ENCODE peak calls at places on chromosomes 16 and 17, in six cellular contexts. One of them, this sample, is unnamed.

GRCh38 chr17:81245024-81245664 is 6.0 kb downstream of the NDUFAF8 start:
- DNase-seq in tibial artery: no peak
- DNase-seq in CD8-positive, alpha-beta T cell: no peak
- DNase-seq in psoas muscle: peak; percentile 35
- DNase-seq in colonic mucosa: no peak
- DNase-seq in thoracic aorta: no peak
- DNase-seq in this sample: peak; percentile 18

GRCh38 chr16:56630134-56630533 is 2.3 kb upstream of the MT1M start:
- DNase-seq in thoracic aorta: no peak
- DNase-seq in tibial artery: no peak
- DNase-seq in colonic mucosa: no peak
- DNase-seq in CD8-positive, alpha-beta T cell: no peak
- DNase-seq in psoas muscle: no peak
- DNase-seq in this sample: no peak

GRCh38 chr17:48620497-48621139 is 5.5 kb upstream of the HOXB8 start:
- DNase-seq in tibial artery: no peak
- DNase-seq in psoas muscle: no peak
- DNase-seq in CD8-positive, alpha-beta T cell: no peak
- DNase-seq in colonic mucosa: no peak
- DNase-seq in thoracic aorta: no peak
- DNase-seq in this sample: no peak

GRCh38 chr16:58331024-58331707 is 36.3 kb upstream of the PRSS54 start:
- DNase-seq in tibial artery: no peak
- DNase-seq in colonic mucosa: no peak
- DNase-seq in psoas muscle: no peak
- DNase-seq in thoracic aorta: no peak
- DNase-seq in CD8-positive, alpha-beta T cell: no peak
- DNase-seq in this sample: no peak

GRCh38 chr16:21980032-21980431 is 20.9 kb downstream of the PDZD9 start:
- DNase-seq in tibial artery: no peak
- DNase-seq in colonic mucosa: no peak
- DNase-seq in psoas muscle: no peak
- DNase-seq in thoracic aorta: no peak
- DNase-seq in CD8-positive, alpha-beta T cell: no peak
- DNase-seq in this sample: no peak

GRCh38 chr16:85238233-85238647 is 126.0 kb upstream of the CIBAR2 start:
- DNase-seq in thoracic aorta: peak; percentile 74
- DNase-seq in colonic mucosa: peak; percentile 61
- DNase-seq in psoas muscle: peak; percentile 84
- DNase-seq in CD8-positive, alpha-beta T cell: no peak
- DNase-seq in tibial artery: peak; percentile 92
- DNase-seq in this sample: no peak

GRCh38 chr17:78669256-78669974 is 92.2 kb upstream of the DNAH17 start:
- DNase-seq in colonic mucosa: no peak
- DNase-seq in CD8-positive, alpha-beta T cell: no peak
- DNase-seq in tibial artery: no peak
- DNase-seq in psoas muscle: no peak
- DNase-seq in thoracic aorta: no peak
- DNase-seq in this sample: no peak

GRCh38 chr17:74513987-74514631 is 17.2 kb downstream of the CD300LB start:
- DNase-seq in CD8-positive, alpha-beta T cell: peak; percentile 49
- DNase-seq in thoracic aorta: no peak
- DNase-seq in tibial artery: no peak
- DNase-seq in colonic mucosa: no peak
- DNase-seq in psoas muscle: no peak
- DNase-seq in this sample: peak; percentile 46

GRCh38 chr17:82775033-82775823 is 23.4 kb downstream of the TBCD start:
- DNase-seq in CD8-positive, alpha-beta T cell: peak; percentile 57
- DNase-seq in psoas muscle: peak; percentile 84
- DNase-seq in tibial artery: no peak
- DNase-seq in colonic mucosa: peak; percentile 77
- DNase-seq in thoracic aorta: no peak
- DNase-seq in this sample: peak; percentile 65

DNA sequence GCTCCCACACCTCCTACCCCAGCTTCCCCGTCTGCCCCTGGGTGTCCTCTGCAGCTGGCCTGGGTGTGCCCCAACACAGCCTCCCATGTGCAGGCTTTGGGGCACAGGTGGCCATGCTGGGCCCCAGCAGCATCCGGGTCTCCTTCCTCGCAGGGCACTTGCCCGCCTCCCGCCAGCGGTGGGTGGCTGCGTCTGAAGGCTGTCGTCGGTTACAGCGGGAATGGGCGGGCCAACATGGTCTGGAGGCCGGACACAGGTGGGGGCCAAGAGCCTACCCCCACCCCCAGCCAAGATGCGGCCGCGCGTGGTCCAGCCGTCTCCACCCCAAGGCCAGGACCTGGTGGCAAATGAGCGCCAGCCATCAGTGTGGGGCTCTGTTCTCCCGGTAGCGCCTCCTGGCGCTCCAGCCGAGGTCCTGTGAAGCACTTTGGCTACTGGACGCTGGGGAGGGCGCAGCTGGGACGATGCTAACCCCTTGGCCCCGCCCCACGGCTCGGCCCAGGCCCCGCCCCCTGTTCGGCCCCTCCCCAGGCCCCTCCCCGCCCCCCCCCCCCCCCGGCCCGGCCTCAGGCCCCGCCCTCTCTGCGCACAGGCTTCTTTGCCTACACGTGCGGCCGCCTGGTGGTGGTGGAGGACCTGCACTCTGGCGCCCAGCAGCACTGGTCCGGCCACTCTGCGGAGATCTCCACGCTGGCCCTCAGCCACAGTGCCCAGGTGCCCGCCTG is 7.3 kb upstream of the RHOT2 start:
- DNase-seq in psoas muscle: peak; percentile 96
- DNase-seq in tibial artery: peak; percentile 89
- DNase-seq in CD8-positive, alpha-beta T cell: peak; percentile 69
- DNase-seq in thoracic aorta: no peak
- DNase-seq in colonic mucosa: peak; percentile 92
- DNase-seq in this sample: peak; percentile 79
- H3K27ac ChIP-seq in psoas muscle: peak overlapping the region; percentile 68
- H3K27ac ChIP-seq in tibial artery: peak overlapping the region; percentile 69
- H3K27ac ChIP-seq in CD8-positive, alpha-beta T cell: no peak overlapping the region
- H3K27ac ChIP-seq in thoracic aorta: no peak overlapping the region
- H3K27ac ChIP-seq in colonic mucosa: peak overlapping the region; percentile 71
- H3K27ac ChIP-seq in this sample: no peak overlapping the region

GRCh38 chr17:65541453-65541852 is 20.0 kb downstream of the AXIN2 start:
- DNase-seq in thoracic aorta: no peak
- DNase-seq in psoas muscle: no peak
- DNase-seq in tibial artery: no peak
- DNase-seq in colonic mucosa: no peak
- DNase-seq in CD8-positive, alpha-beta T cell: no peak
- DNase-seq in this sample: no peak
- H3K36me3 ChIP-seq in thoracic aorta: peaks cover 12% of the 10 kb centered on the region
- H3K36me3 ChIP-seq in psoas muscle: peaks cover 47% of the 10 kb centered on the region
- H3K36me3 ChIP-seq in tibial artery: peaks cover 30% of the 10 kb centered on the region
- H3K36me3 ChIP-seq in colonic mucosa: peaks cover 11% of the 10 kb centered on the region
- H3K36me3 ChIP-seq in CD8-positive, alpha-beta T cell: peaks cover 25% of the 10 kb centered on the region
- H3K36me3 ChIP-seq in this sample: no peaks in the 10 kb centered on the region

DNA sequence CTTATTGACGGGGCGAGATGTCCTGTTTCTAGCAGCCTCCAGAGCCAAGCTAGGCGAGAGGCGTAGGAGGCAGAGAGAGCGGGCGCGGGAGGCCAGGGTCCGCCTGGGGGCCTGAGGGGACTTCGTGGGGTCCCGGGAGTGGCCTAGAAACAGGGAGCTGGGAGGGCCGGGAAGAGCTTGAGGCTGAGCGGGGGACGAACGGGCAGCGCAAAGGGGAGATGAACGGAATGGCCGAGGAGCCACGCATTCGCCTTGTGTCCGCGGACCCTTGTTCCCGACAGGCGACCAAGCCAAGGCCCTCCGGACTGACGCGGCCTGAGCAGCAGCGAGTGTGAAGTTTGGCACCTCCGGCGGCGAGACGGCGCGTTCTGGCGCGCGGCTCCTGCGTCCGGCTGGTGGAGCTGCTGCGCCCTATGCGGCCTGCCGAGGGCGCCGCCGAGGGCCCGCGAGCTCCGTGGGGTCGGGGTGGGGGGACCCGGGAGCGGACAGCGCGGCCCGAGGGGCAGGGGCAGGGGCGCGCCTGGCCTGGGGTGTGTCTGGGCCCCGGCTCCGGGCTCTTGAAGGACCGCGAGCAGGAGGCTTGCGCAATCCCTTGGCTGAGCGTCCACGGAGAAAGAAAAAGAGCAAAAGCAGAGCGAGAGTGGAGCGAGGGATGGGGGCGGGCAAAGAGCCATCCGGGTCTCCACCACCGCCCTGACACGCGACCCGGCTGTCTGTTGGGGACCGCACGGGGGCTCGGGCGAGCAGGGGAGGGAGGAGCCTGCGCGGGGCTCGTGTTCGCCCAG is 1.2 kb upstream of the CBX4 start:
- DNase-seq in CD8-positive, alpha-beta T cell: peak; percentile 41
- DNase-seq in thoracic aorta: no peak
- DNase-seq in psoas muscle: peak; percentile 83
- DNase-seq in colonic mucosa: peak; percentile 60
- DNase-seq in tibial artery: peak; percentile 80
- DNase-seq in this sample: no peak
- TF ChIP-seq CTCF in CD8-positive, alpha-beta T cell: no peak
- TF ChIP-seq CTCF in thoracic aorta: no peak
- TF ChIP-seq CTCF in psoas muscle: peak; percentile 10
- TF ChIP-seq CTCF in colonic mucosa: no peak
- TF ChIP-seq CTCF in tibial artery: no peak
- TF ChIP-seq CTCF in this sample: peak; percentile 27

GRCh38 chr17:41340934-41341861 is 9.4 kb downstream of the KRT33A start:
- DNase-seq in colonic mucosa: no peak
- DNase-seq in psoas muscle: no peak
- DNase-seq in tibial artery: no peak
- DNase-seq in CD8-positive, alpha-beta T cell: peak; percentile 84
- DNase-seq in thoracic aorta: no peak
- DNase-seq in this sample: no peak

GRCh38 chr17:41339571-41340169 is 11.0 kb downstream of the KRT33A start:
- DNase-seq in psoas muscle: no peak
- DNase-seq in tibial artery: no peak
- DNase-seq in CD8-positive, alpha-beta T cell: no peak
- DNase-seq in colonic mucosa: no peak
- DNase-seq in thoracic aorta: no peak
- DNase-seq in this sample: no peak

GRCh38 chr17:41338961-41339485 is 11.6 kb downstream of the KRT33A start:
- DNase-seq in psoas muscle: no peak
- DNase-seq in CD8-positive, alpha-beta T cell: peak; percentile 68
- DNase-seq in colonic mucosa: no peak
- DNase-seq in tibial artery: no peak
- DNase-seq in thoracic aorta: no peak
- DNase-seq in this sample: peak; percentile 21

GRCh38 chr17:41343031-41343430 is 7.6 kb downstream of the KRT33A start:
- DNase-seq in colonic mucosa: no peak
- DNase-seq in thoracic aorta: no peak
- DNase-seq in tibial artery: no peak
- DNase-seq in psoas muscle: no peak
- DNase-seq in CD8-positive, alpha-beta T cell: no peak
- DNase-seq in this sample: no peak

DNA sequence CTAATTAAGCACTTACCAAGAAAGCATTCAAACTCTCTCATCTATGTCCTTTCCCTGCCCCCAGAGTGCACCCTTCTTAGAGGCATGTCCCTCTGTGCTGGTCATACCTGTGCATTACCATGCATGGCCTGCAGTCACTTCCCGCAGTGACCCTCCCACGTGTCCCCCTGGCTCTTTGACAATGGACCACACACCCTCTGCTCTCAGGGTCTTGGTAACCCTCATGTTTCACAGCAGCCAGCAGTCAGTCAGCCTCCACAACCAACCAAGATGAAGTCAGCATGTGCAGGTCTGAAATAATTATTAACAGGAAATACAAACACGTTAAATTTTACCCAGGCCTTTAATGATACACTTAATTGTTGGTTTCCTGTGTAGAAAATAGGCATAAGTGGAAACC is 10.1 kb downstream of the KRT33A start:
- DNase-seq in psoas muscle: no peak
- DNase-seq in thoracic aorta: no peak
- DNase-seq in CD8-positive, alpha-beta T cell: no peak
- DNase-seq in colonic mucosa: no peak
- DNase-seq in tibial artery: no peak
- DNase-seq in this sample: no peak
- H3K27ac ChIP-seq in psoas muscle: no peak overlapping the region
- H3K27ac ChIP-seq in thoracic aorta: no peak overlapping the region
- H3K27ac ChIP-seq in CD8-positive, alpha-beta T cell: peak overlapping the region; percentile 58
- H3K27ac ChIP-seq in colonic mucosa: no peak overlapping the region
- H3K27ac ChIP-seq in tibial artery: no peak overlapping the region
- H3K27ac ChIP-seq in this sample: no peak overlapping the region

GRCh38 chr16:3672571-3673041 is 18.1 kb downstream of the DNASE1 start:
- DNase-seq in tibial artery: no peak
- DNase-seq in colonic mucosa: no peak
- DNase-seq in psoas muscle: peak; percentile 49
- DNase-seq in CD8-positive, alpha-beta T cell: no peak
- DNase-seq in thoracic aorta: no peak
- DNase-seq in this sample: no peak

GRCh38 chr16:3673676-3674377 is 19.3 kb downstream of the DNASE1 start:
- DNase-seq in thoracic aorta: no peak
- DNase-seq in psoas muscle: peak; percentile 38
- DNase-seq in CD8-positive, alpha-beta T cell: no peak
- DNase-seq in colonic mucosa: no peak
- DNase-seq in tibial artery: no peak
- DNase-seq in this sample: no peak

GRCh38 chr16:3674513-3675295 is 20.2 kb downstream of the DNASE1 start:
- DNase-seq in psoas muscle: peak; percentile 42
- DNase-seq in thoracic aorta: no peak
- DNase-seq in colonic mucosa: no peak
- DNase-seq in tibial artery: no peak
- DNase-seq in CD8-positive, alpha-beta T cell: no peak
- DNase-seq in this sample: no peak

GRCh38 chr16:3671424-3671823 is 16.9 kb downstream of the DNASE1 start:
- DNase-seq in thoracic aorta: no peak
- DNase-seq in CD8-positive, alpha-beta T cell: no peak
- DNase-seq in colonic mucosa: no peak
- DNase-seq in tibial artery: no peak
- DNase-seq in psoas muscle: peak; percentile 41
- DNase-seq in this sample: no peak

DNA sequence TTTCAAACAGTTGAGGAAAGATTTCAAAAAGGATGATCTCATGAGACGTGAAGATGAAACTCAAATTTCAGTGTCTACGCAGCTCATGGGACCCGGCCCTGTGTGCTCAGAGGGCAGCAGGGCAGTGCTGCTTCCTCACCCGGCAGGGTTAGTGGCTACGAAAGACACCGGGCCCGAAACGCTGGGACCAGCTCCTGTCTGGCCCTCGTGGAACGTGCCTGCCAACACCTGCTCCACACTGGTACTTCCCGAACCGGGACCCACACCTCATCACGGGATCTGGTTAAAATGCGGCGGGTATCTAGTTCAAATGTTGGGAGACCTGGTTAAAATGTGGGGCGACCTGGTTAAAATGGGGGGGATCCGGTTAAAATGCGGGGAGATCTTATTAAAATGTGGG is 18.7 kb downstream of the DNASE1 start:
- DNase-seq in thoracic aorta: no peak
- DNase-seq in colonic mucosa: no peak
- DNase-seq in CD8-positive, alpha-beta T cell: no peak
- DNase-seq in psoas muscle: peak; percentile 49
- DNase-seq in tibial artery: no peak
- DNase-seq in this sample: no peak
- H3K36me3 ChIP-seq in thoracic aorta: peaks cover 37% of the 10 kb centered on the region
- H3K36me3 ChIP-seq in colonic mucosa: no peaks in the 10 kb centered on the region
- H3K36me3 ChIP-seq in CD8-positive, alpha-beta T cell: peaks cover 21% of the 10 kb centered on the region
- H3K36me3 ChIP-seq in psoas muscle: peaks cover 95% of the 10 kb centered on the region
- H3K36me3 ChIP-seq in tibial artery: peaks cover 28% of the 10 kb centered on the region
- H3K36me3 ChIP-seq in this sample: peaks cover 5% of the 10 kb centered on the region

GRCh38 chr16:30949655-30950515 is 1.0 kb downstream of the ORAI3 start:
- DNase-seq in CD8-positive, alpha-beta T cell: peak; percentile 35
- DNase-seq in psoas muscle: peak; percentile 93
- DNase-seq in tibial artery: peak; percentile 94
- DNase-seq in colonic mucosa: peak; percentile 90
- DNase-seq in thoracic aorta: no peak
- DNase-seq in this sample: peak; percentile 20
- TF ChIP-seq CTCF in CD8-positive, alpha-beta T cell: no peak
- TF ChIP-seq CTCF in psoas muscle: no peak
- TF ChIP-seq CTCF in tibial artery: no peak
- TF ChIP-seq CTCF in colonic mucosa: no peak
- TF ChIP-seq CTCF in thoracic aorta: no peak
- TF ChIP-seq CTCF in this sample: no peak